ENCODE peak calls at places on chromosomes 1 and 21, in eight cellular contexts. G, S, Q, V, T, U, H and P are unnamed samples.

GRCh38 chr1:17123196-17124045 is 4.2 kb upstream of the PADI2 start:
- DNase-seq in U (no peak), Q (no peak), V (no peak), G (no peak), T (no peak), H (no peak), S (no peak), P (no peak)

GRCh38 chr21:41589131-41589530 is 81.2 kb upstream of the TMPRSS2 start:
- DNase-seq in H (no peak), T (no peak), V (no peak), U (no peak), S (no peak), Q (no peak), G (no peak), P (no peak)

GRCh38 chr1:54273092-54273836 is 73.3 kb downstream of the MRPL37 start:
- DNase-seq in U (no peak), H (no peak), Q (no peak), G (peak), T (peak), S (peak), V (peak), P (no peak)

GRCh38 chr1:16153999-16154673 is 1.7 kb downstream of the EPHA2 start:
- DNase-seq in T (peak), S (no peak), H (no peak), U (no peak), V (no peak), Q (no peak), G (no peak), P (no peak)

GRCh38 chr1:174017231-174017970 is 4.8 kb downstream of the RC3H1 start:
- DNase-seq in G (no peak), Q (no peak), H (no peak), T (no peak), S (no peak), V (no peak), U (no peak), P (no peak)

GRCh38 chr21:29338256-29338655 is 39.5 kb downstream of the BACH1 start:
- DNase-seq in T (no peak), U (no peak), S (no peak), H (no peak), G (no peak), V (no peak), Q (no peak), P (no peak)

GRCh38 chr21:14533555-14534400 is 12.3 kb downstream of the SAMSN1 start:
- DNase-seq in Q (no peak), U (peak), G (peak), T (no peak), S (no peak), H (peak), V (peak), P (no peak)

GRCh38 chr1:116424863-116425262 is 51.8 kb downstream of the ATP1A1 start:
- DNase-seq in T (no peak), Q (no peak), G (no peak), H (no peak), V (no peak), S (no peak), U (no peak), P (no peak)

GRCh38 chr1:234775477-234776246 is 165.7 kb upstream of the IRF2BP2 start:
- DNase-seq in Q (no peak), T (no peak), V (no peak), G (no peak), U (peak), S (no peak), H (no peak), P (no peak)

GRCh38 chr1:212291505-212292134 is 6.4 kb downstream of the PPP2R5A start:
- DNase-seq in U (peak), S (peak), G (peak), V (peak), H (no peak), Q (peak), T (peak), P (peak)

GRCh38 chr21:31413698-31414097 is 69.6 kb upstream of the TIAM1 start:
- DNase-seq in Q (no peak), V (no peak), U (no peak), S (no peak), G (no peak), H (no peak), T (no peak), P (no peak)

GRCh38 chr1:56054959-56055358 is 524.4 kb downstream of the PLPP3 start:
- DNase-seq in G (no peak), S (no peak), Q (no peak), T (no peak), H (no peak), V (no peak), U (no peak), P (no peak)

GRCh38 chr21:35925497-35925896 is 134.8 kb downstream of the SETD4 start:
- DNase-seq in U (peak), Q (peak), S (no peak), G (peak), T (no peak), H (no peak), V (peak), P (peak)

GRCh38 chr21:35923971-35924370 is 136.4 kb downstream of the SETD4 start:
- DNase-seq in Q (no peak), T (no peak), G (no peak), U (peak), S (no peak), H (no peak), V (no peak), P (no peak)

GRCh38 chr21:35926003-35926541 is 134.3 kb downstream of the SETD4 start:
- DNase-seq in G (no peak), V (no peak), H (no peak), T (no peak), Q (no peak), U (no peak), S (no peak), P (no peak)

GRCh38 chr21:35922618-35923017 is 137.7 kb downstream of the SETD4 start:
- DNase-seq in T (no peak), V (peak), Q (no peak), U (peak), H (no peak), G (peak), S (no peak), P (no peak)

DNA sequence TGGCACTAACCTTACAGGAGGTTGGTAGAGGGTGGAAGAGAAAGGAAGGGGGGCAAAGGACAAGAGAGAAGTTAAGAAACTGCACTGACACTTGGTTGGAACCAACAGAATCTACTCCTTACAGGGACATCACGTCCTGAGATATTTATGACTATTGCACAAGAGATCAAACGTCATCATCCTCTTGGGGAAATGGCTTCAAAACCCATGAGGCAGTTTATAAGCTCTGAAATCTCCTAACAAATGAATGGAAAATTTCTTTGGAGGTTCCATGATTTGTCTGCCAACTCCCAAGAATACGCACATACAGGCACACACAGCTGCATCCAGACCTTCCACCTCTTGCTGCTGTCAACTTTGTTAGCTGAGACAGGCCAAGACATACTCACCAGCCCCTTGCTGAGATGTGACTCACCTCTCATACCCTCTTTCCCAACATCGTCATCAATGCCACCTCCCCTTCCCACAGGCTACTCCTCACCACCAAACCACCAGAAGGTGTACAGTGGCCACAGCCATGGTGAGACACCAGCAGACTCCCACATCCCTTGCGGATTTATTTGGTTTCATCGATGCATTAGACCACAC is 135.5 kb downstream of the SETD4 start:
- DNase-seq in V (peak), G (peak), Q (no peak), U (peak), T (no peak), S (no peak), H (no peak), P (no peak)
- TF ChIP-seq EZH2 in V (no peak), G (no peak), Q (no peak), U (no peak), T (no peak), S (no peak), H (no peak), P (no peak)

DNA sequence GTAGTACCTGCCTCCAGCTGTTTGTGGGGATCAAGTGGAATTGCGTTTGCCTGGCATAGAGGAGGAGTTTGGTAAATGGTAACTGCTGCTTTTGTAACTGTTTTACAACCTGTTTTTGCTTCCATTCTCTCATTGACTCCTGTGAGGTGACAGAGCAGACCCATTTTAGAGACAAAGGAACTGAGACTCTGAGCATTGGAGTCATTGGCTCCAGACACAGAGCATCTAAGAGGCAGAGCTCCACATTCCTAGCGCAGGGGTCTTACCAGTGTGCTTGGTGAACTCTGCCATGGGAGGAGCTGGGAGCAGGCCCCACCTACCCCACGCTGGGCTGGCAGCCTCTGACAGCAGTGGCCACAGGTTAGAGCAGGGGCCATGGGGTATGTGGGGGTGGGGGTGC is 2.4 kb downstream of the LDLRAP1 start:
- DNase-seq in U (no peak), Q (no peak), G (no peak), V (no peak), S (no peak), T (no peak), H (no peak), P (no peak)
- H3K27ac ChIP-seq in U (no peak), Q (no peak), G (no peak), V (no peak), S (no peak), T (no peak), H (no peak), P (no peak)

DNA sequence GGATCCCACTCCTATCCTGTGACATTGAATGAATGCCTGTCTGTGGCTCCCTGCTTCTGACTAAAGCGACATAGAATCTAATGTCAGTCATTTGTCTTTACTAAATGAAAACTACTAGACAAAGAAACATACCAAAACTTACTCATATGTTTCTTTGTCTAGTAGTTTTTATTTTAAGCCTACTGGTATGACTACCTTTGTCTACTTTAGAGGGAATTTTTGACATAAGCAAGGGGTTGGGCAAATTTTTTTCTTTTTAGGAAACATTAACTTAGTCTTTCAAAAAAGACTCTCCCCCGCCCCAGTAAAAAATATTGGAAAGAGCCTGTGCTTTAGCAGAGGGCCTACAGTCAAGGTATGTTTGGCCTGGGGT is 4.9 kb downstream of the NEK7 start:
- DNase-seq in S (no peak), H (no peak), T (no peak), V (no peak), G (no peak), U (no peak), Q (no peak), P (no peak)
- TF ChIP-seq CTCF in S (no peak), H (no peak), T (no peak), V (no peak), G (no peak), U (no peak), Q (no peak), P (no peak)

GRCh38 chr1:3393024-3393986 is 61.2 kb upstream of the ARHGEF16 start:
- DNase-seq in U (no peak), V (no peak), G (no peak), Q (no peak), T (peak), H (no peak), S (peak), P (no peak)
- TF ChIP-seq EZH2 in U (peak), V (peak), G (peak), Q (no peak), T (peak), H (peak), S (peak), P (no peak)

DNA sequence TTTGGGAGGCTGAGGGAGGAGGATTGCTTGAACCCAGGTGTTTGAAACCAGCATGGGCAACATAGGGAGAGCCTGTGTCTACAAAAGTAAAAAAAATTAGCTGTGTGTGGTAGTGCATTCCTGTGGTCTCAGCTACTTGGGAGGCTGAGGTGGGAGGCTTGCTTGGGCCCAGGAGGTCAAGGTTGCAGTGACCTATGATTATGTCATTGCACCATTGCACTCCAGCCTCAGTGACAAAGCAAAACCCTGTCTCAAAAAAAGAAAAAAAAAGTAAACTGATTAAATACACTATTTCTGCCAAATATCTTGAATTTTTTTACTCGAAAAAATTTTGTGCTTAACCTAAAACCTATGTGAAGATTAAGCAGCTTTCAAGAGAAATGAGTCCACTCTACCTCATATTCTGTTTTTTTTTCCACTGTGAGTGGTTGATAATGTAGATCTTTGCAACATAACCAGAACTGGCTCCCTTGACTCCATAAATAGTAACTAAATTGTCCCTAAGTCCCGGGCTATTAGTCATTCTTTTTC is 19.4 kb upstream of the ZNF281 start:
- DNase-seq in H (no peak), V (peak), G (peak), T (no peak), Q (peak), S (no peak), U (no peak), P (no peak)
- H3K27ac ChIP-seq in H (no peak), V (peak), G (no peak), T (no peak), Q (no peak), S (no peak), U (no peak), P (no peak)

GRCh38 chr1:87495147-87495546 is 166.5 kb downstream of the LMO4 start:
- DNase-seq in G (no peak), Q (no peak), S (no peak), T (no peak), V (no peak), H (no peak), U (no peak), P (no peak)
- TF ChIP-seq CTCF in G (no peak), Q (no peak), S (no peak), T (no peak), V (no peak), H (no peak), U (peak), P (no peak)

DNA sequence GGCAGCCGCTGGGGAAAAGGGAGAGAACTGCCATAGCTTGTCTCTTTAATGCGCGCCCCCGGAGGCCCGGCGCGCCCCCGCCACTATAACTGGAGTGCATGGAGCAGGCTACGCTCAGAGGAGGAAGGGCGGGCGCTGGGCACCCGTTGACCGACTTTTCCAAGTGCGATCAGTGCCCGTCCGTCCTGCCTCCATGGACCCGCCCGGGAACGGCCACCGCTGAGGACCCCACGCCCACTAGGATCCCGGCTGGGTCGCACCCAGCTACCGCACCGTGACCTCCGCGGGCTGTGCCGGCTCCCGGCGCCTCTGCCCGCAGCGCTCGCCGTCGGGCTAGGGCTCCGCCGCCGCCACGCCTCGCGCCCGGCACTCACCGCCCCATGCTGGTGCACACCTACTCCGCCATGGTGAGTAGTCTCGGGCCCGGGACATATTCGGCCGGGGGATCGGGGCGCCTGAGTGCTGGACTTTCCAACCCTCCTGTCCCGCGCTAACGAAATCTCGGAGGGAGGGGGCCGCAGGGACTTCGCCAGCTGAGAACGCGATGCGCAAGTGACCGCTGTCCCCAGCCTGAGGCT is at the start of gene TFAP2E:
- DNase-seq in V (no peak), G (peak), S (no peak), H (no peak), Q (no peak), U (peak), T (peak), P (no peak)
- TF ChIP-seq EZH2 in V (peak), G (peak), S (peak), H (peak), Q (no peak), U (no peak), T (peak), P (no peak)

DNA sequence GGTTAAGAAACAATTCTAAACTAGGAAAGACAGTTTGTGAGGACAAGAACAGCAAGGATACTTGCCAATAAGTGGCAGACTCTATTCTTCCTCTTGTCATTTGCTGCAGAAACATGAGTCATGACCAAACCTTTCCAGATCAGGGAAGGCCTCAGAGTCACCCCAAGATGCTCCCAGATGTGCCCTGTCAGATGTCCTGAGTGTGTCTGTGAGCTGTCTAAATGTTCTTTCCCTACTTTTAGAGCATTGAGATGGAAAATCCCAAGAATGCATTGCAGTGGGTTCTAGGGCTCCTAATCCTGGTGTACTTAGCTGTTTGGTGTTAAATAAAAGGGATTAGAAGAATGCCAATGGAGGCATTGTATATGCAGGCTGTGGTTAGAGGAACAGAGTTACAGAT is 57.5 kb upstream of the KIAA0040 start:
- DNase-seq in G (no peak), S (no peak), T (peak), Q (no peak), H (no peak), V (no peak), U (no peak), P (no peak)
- H3K27ac ChIP-seq in G (no peak), S (no peak), T (peak), Q (no peak), H (no peak), V (no peak), U (no peak), P (no peak)

GRCh38 chr21:39388811-39389155 is 39.9 kb upstream of the HMGN1 start:
- DNase-seq in T (no peak), Q (no peak), V (no peak), S (no peak), G (no peak), U (no peak), H (no peak), P (no peak)
- TF ChIP-seq CTCF in T (no peak), Q (no peak), V (no peak), S (no peak), G (no peak), U (no peak), H (no peak), P (no peak)